ENCODE peak calls at places on chromosomes 2 and 18, in ten cellular contexts. R is endothelial cell; P is ELR; G is HCT116; J is GM20000; D is GM23248; A is activated CD8-positive, alpha-beta memory T cell treated with anti-CD3 and anti-CD28 coated beads for 48 hours; L is M059J; B is NCI-H2171; H is RWPE1. Z is an unnamed sample.

GRCh38 chr2:15577071-15577706 is 14.5 kb upstream of the DDX1 start:
- DNase-seq in A (peak), L (peak), P (peak), G (peak), R (peak), D (peak), H (peak), B (peak), J (peak), Z (no peak)

GRCh38 chr2:42359894-42360483 is 1.0 kb downstream of the COX7A2L start:
- DNase-seq in R (peak), P (peak), G (no peak), B (no peak), L (no peak), A (no peak), H (no peak), J (no peak), D (peak), Z (no peak)

GRCh38 chr2:37871453-37872191 is 53.5 kb upstream of the RMDN2 start:
- DNase-seq in G (no peak), L (peak), A (no peak), H (peak), P (peak), J (peak), D (peak), B (no peak), R (no peak), Z (peak)

GRCh38 chr2:109173311-109174171 is 44.5 kb downstream of the SH3RF3 start:
- DNase-seq in R (no peak), G (no peak), D (peak), B (no peak), P (peak), H (no peak), A (no peak), J (no peak), L (peak), Z (no peak)

GRCh38 chr2:106885326-106885725 is 641 bp downstream of the ST6GAL2 start:
- DNase-seq in J (no peak), L (no peak), A (no peak), D (peak), H (no peak), R (no peak), G (no peak), P (no peak), B (no peak), Z (no peak)

GRCh38 chr2:16546128-16546754 is 119.4 kb downstream of the CYRIA start:
- DNase-seq in J (peak), H (peak), B (no peak), P (peak), L (peak), R (peak), G (no peak), A (no peak), D (peak), Z (no peak)

GRCh38 chr18:21335927-21336488 is 94.0 kb downstream of the GREB1L start:
- DNase-seq in G (no peak), R (no peak), H (no peak), L (no peak), B (no peak), J (no peak), D (no peak), A (no peak), P (no peak), Z (no peak)

GRCh38 chr2:110157153-110157793 is 41.7 kb upstream of the MALL start:
- DNase-seq in G (peak), H (peak), B (peak), R (peak), P (peak), J (peak), A (no peak), L (peak), D (peak), Z (no peak)

GRCh38 chr2:6224267-6224666 is 532.1 kb downstream of the SOX11 start:
- DNase-seq in L (no peak), H (no peak), J (peak), R (no peak), A (no peak), P (no peak), B (no peak), G (no peak), D (no peak), Z (no peak)

GRCh38 chr18:44552706-44553105 is 128.0 kb upstream of the SETBP1 start:
- DNase-seq in R (no peak), J (no peak), P (no peak), G (no peak), D (no peak), L (no peak), A (no peak), B (no peak), H (no peak), Z (no peak)

GRCh38 chr2:71922091-71922490 is 225.6 kb downstream of the CYP26B1 start:
- DNase-seq in R (no peak), P (no peak), J (no peak), H (no peak), A (no peak), G (no peak), L (no peak), B (no peak), D (no peak), Z (no peak)

GRCh38 chr2:219073413-219074129 is 12.8 kb upstream of the IHH start:
- DNase-seq in H (no peak), J (peak), P (peak), B (peak), L (peak), R (peak), D (peak), A (no peak), G (peak), Z (peak)

GRCh38 chr2:206212673-206213513 is 53.2 kb downstream of the EEF1B2 start:
- DNase-seq in G (no peak), L (peak), J (no peak), D (peak), A (no peak), B (no peak), H (peak), P (peak), R (no peak), Z (no peak)

Z was measured in epithelial cell of prostate.